ENCODE peak calls at places on chromosomes 4 and X, in eight cellular contexts. C is astrocyte of the spinal cord; X is choroid plexus epithelial cell; D is mucosa of descending colon; W is cerebellar cortex; O is CD4-positive, CD25-positive, alpha-beta regulatory T cell; S is psoas muscle; U is activated CD8-positive, alpha-beta memory T cell treated with anti-CD3 and anti-CD28 coated beads for 48 hours. R is an unnamed sample.

GRCh38 chrX:51456246-51456645 is 40.1 kb downstream of the NUDT11 start:
- DNase-seq in C (no peak), X (no peak), D (no peak), W (no peak), O (no peak), S (no peak), U (no peak), R (no peak)

GRCh38 chr4:56668267-56668666 is 12.8 kb downstream of the HOPX start:
- DNase-seq in C (no peak), X (no peak), D (no peak), W (no peak), O (no peak), S (no peak), U (no peak), R (no peak)

GRCh38 chrX:69236641-69237040 is 71.4 kb upstream of the PJA1 start:
- DNase-seq in C (no peak), X (no peak), D (no peak), W (no peak), O (no peak), S (no peak), U (no peak), R (no peak)

GRCh38 chr4:81715335-81715734 is 243.6 kb upstream of the RASGEF1B start:
- DNase-seq in C (no peak), X (no peak), D (no peak), W (no peak), O (no peak), S (no peak), U (no peak), R (no peak)

GRCh38 chr4:83780334-83780733 is 244.4 kb downstream of the GPAT3 start:
- DNase-seq in C (no peak), X (no peak), D (no peak), W (no peak), O (no peak), S (no peak), U (no peak), R (no peak)

GRCh38 chr4:25981749-25982148 is 67.7 kb downstream of the SMIM20 start:
- DNase-seq in C (no peak), X (no peak), D (no peak), W (no peak), O (no peak), S (no peak), U (no peak), R (no peak)

GRCh38 chr4:126794363-126794762 is 838.4 kb upstream of the INTU start:
- DNase-seq in C (peak; percentile 18), X (peak; percentile 82), D (no peak), W (no peak), O (no peak), S (no peak), U (no peak), R (no peak)

GRCh38 chr4:148204171-148204570 is 238.0 kb downstream of the NR3C2 start:
- DNase-seq in C (no peak), X (no peak), D (no peak), W (no peak), O (no peak), S (no peak), U (no peak), R (no peak)

GRCh38 chrX:50769389-50770063 is 44.5 kb downstream of the SHROOM4 start:
- DNase-seq in C (no peak), X (no peak), D (peak; percentile 47), W (no peak), O (no peak), S (no peak), U (no peak), R (no peak)

GRCh38 chr4:82398263-82398662 is 24.5 kb upstream of the HNRNPD start:
- DNase-seq in C (no peak), X (no peak), D (no peak), W (no peak), O (no peak), S (no peak), U (no peak), R (no peak)